ENCODE peak calls at places on chromosome 22, in four cellular contexts. One of them, this sample, is unnamed.

GRCh38 chr22:19448076-19448607 is 631 bp upstream of the C22orf39 start:
- DNase-seq in IMR-90: peak
- DNase-seq in GM12878: no peak
- DNase-seq in A549: peak
- DNase-seq in this sample: peak

GRCh38 chr22:19848298-19849224 is 6.1 kb downstream of the GNB1L start:
- DNase-seq in IMR-90: no peak
- DNase-seq in GM12878: no peak
- DNase-seq in A549: peak
- DNase-seq in this sample: peak

GRCh38 chr22:19762315-19763140 is 1.9 kb downstream of the TBX1 start:
- DNase-seq in IMR-90: no peak
- DNase-seq in GM12878: no peak
- DNase-seq in A549: no peak
- DNase-seq in this sample: no peak

GRCh38 chr22:39234157-39234793 is 10.5 kb downstream of the PDGFB start:
- DNase-seq in IMR-90: no peak
- DNase-seq in GM12878: no peak
- DNase-seq in A549: no peak
- DNase-seq in this sample: no peak

GRCh38 chr22:26786398-26786797 is 129.0 kb downstream of the MIAT start:
- DNase-seq in IMR-90: no peak
- DNase-seq in GM12878: no peak
- DNase-seq in A549: no peak
- DNase-seq in this sample: no peak

GRCh38 chr22:36658900-36659299 is 44.7 kb downstream of the CACNG2 start:
- DNase-seq in IMR-90: no peak
- DNase-seq in GM12878: no peak
- DNase-seq in A549: no peak
- DNase-seq in this sample: no peak

GRCh38 chr22:39296981-39297489 is 22.4 kb downstream of the RPL3 start:
- DNase-seq in IMR-90: no peak
- DNase-seq in GM12878: no peak
- DNase-seq in A549: no peak
- DNase-seq in this sample: no peak

GRCh38 chr22:19884954-19885751 is 30.5 kb upstream of the GNB1L start:
- DNase-seq in IMR-90: no peak
- DNase-seq in GM12878: no peak
- DNase-seq in A549: no peak
- DNase-seq in this sample: no peak

GRCh38 chr22:46471901-46472721 is 65.3 kb downstream of the CELSR1 start:
- DNase-seq in IMR-90: no peak
- DNase-seq in GM12878: no peak
- DNase-seq in A549: peak
- DNase-seq in this sample: no peak

GRCh38 chr22:35212020-35212419 is 45.3 kb upstream of the HMGXB4 start:
- DNase-seq in IMR-90: peak
- DNase-seq in GM12878: no peak
- DNase-seq in A549: no peak
- DNase-seq in this sample: peak

GRCh38 chr22:23793326-23793725 is 6.6 kb downstream of the SMARCB1 start:
- DNase-seq in IMR-90: no peak
- DNase-seq in GM12878: no peak
- DNase-seq in A549: no peak
- DNase-seq in this sample: no peak

GRCh38 chr22:47627561-47628253 is 865.3 kb downstream of the TBC1D22A start:
- DNase-seq in IMR-90: no peak
- DNase-seq in GM12878: no peak
- DNase-seq in A549: no peak
- DNase-seq in this sample: no peak

GRCh38 chr22:47625531-47626427 is 863.3 kb downstream of the TBC1D22A start:
- DNase-seq in IMR-90: no peak
- DNase-seq in GM12878: no peak
- DNase-seq in A549: no peak
- DNase-seq in this sample: no peak

GRCh38 chr22:47625013-47625385 is 862.5 kb downstream of the TBC1D22A start:
- DNase-seq in IMR-90: no peak
- DNase-seq in GM12878: no peak
- DNase-seq in A549: no peak
- DNase-seq in this sample: no peak

GRCh38 chr22:47628477-47629272 is 866.2 kb downstream of the TBC1D22A start:
- DNase-seq in IMR-90: no peak
- DNase-seq in GM12878: no peak
- DNase-seq in A549: no peak
- DNase-seq in this sample: no peak

DNA sequence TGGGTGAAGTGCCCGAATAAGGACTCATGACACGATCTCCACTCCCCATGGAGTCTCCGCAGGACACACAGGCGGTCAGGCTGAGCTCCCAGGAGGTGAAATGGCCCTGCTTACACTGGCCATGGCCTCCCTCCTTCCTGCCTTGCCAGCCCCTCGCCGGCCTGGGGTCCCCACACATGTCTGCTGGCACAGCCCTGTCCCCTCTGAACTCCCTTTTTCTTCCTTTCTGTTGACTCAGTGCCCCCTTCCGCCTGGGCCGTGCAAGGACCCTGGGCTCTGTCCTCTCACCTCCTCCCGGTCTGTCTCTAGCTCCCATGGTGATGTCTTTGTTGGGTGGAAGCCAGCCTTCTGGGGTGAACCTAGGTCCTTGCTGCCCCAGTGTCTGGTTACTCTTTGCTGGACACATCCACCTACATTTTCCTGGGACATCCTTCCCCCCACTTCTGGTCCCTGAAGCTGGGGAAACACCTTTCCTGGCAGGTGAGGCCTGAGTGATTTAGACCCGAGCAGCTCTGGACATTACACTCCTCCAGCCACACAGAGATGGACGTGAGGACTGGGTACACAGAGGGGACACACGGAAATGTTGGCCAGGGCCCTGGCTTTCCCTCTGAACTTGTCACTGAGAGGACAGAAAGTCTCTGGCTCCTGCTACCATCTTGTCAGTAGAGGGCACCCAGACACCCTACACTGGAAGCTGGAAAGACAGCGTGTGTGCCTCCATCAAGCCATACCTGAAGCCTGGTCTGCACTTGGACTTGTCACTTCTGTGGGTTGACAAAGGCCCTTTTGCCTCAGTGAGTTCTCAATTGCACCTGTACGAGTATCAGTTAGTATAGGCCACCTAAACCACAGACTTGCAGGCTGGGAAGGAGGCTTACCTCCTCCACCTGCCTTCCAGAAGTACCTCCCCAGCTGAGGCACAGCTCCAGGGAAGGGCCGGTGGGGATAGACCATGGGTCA is 864.3 kb downstream of the TBC1D22A start:
- DNase-seq in IMR-90: no peak
- DNase-seq in GM12878: no peak
- DNase-seq in A549: peak
- DNase-seq in this sample: no peak
- TF ChIP-seq ELK1 in IMR-90: no peak
- TF ChIP-seq ELK1 in GM12878: no peak
- TF ChIP-seq ELK1 in A549: no peak
- TF ChIP-seq ELK1 in this sample: no peak

GRCh38 chr22:21677606-21678443 is 12.0 kb downstream of the PPIL2 start:
- DNase-seq in IMR-90: no peak
- DNase-seq in GM12878: no peak
- DNase-seq in A549: no peak
- DNase-seq in this sample: no peak
- TF ChIP-seq ELK1 in IMR-90: no peak
- TF ChIP-seq ELK1 in GM12878: no peak
- TF ChIP-seq ELK1 in A549: no peak
- TF ChIP-seq ELK1 in this sample: peak

DNA sequence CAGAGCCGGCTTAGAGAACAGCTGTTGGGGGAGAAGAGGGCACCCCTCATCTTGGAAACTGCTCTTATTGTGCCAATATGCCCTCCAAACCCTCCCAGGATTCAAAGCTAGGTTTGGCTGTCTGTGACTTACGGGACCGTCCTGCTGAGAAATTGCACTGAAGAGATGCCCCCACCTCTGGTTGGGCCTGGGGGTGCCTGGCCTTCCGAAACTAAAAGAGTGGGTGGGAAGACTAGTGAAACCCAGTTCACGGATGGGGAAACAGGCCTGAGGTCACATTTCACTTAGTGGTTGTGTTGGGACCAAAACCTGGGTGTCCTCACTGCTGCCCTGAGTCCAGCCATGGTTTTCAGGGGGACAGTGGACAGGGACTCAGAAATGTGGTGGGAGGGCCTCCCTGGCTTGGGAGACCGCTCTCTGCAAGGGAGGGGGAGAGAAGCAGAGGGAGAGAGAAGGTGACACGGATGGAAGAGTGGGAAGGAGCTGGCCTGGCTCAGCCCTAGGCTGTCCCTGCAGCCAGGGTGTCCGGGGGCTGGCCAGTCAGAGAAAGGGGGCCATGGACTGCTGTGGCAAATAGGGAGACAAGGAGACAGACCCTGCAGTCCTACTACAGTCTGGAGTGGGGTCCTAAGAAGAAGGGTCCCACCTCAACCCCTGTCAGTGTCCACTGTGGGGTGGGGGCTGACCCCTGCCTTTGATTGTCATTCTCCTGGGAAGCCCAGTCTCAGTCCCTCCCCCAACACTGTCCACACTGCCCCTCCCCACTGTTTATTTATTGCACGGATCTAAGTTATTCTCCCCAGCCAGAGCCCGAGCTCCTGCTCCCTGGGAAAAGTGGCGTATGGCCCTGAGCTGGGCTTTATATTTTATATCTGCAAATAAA is 13.6 kb downstream of the MAFF start:
- DNase-seq in IMR-90: no peak
- DNase-seq in GM12878: no peak
- DNase-seq in A549: no peak
- DNase-seq in this sample: no peak
- TF ChIP-seq ELK1 in IMR-90: no peak
- TF ChIP-seq ELK1 in GM12878: no peak
- TF ChIP-seq ELK1 in A549: no peak
- TF ChIP-seq ELK1 in this sample: no peak

GRCh38 chr22:44325718-44326548 is 13.2 kb upstream of the SHISAL1 start:
- DNase-seq in IMR-90: peak
- DNase-seq in GM12878: no peak
- DNase-seq in A549: no peak
- DNase-seq in this sample: no peak
- TF ChIP-seq ELK1 in IMR-90: no peak
- TF ChIP-seq ELK1 in GM12878: no peak
- TF ChIP-seq ELK1 in A549: no peak
- TF ChIP-seq ELK1 in this sample: no peak

GRCh38 chr22:50076646-50077624 is 8.3 kb downstream of the MLC1 start:
- DNase-seq in IMR-90: no peak
- DNase-seq in GM12878: no peak
- DNase-seq in A549: no peak
- DNase-seq in this sample: no peak
- TF ChIP-seq ELK1 in IMR-90: no peak
- TF ChIP-seq ELK1 in GM12878: no peak
- TF ChIP-seq ELK1 in A549: no peak
- TF ChIP-seq ELK1 in this sample: no peak

DNA sequence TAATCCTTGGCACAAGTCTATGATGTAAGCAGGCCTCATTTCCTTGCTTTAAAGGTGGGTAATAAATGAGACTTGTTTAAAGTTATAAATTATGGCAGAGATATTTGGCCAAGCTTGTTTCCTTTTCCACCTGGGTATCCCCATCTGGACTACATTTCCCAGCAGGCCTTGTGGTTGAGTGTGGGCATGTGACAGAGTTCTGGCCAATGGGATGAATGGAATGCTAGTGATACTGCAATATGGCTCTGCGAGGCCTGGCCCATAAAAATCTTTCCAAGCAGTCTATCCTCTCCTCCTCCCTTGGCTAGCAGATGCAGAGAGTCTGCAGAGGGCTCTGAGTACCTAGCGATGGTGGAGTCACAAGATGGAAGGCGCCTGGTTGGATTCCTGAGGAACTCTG is 102.5 kb downstream of the TIMP3 start:
- DNase-seq in IMR-90: peak
- DNase-seq in GM12878: no peak
- DNase-seq in A549: peak
- DNase-seq in this sample: peak
- TF ChIP-seq ELK1 in IMR-90: no peak
- TF ChIP-seq ELK1 in GM12878: no peak
- TF ChIP-seq ELK1 in A549: no peak
- TF ChIP-seq ELK1 in this sample: no peak

GRCh38 chr22:27993774-27994350 is 74.8 kb upstream of the PITPNB start:
- DNase-seq in IMR-90: no peak
- DNase-seq in GM12878: no peak
- DNase-seq in A549: no peak
- DNase-seq in this sample: no peak
- TF ChIP-seq ELK1 in IMR-90: no peak
- TF ChIP-seq ELK1 in GM12878: no peak
- TF ChIP-seq ELK1 in A549: no peak
- TF ChIP-seq ELK1 in this sample: no peak

GRCh38 chr22:30357650-30358215 is 926 bp downstream of the CCDC157 start:
- DNase-seq in IMR-90: no peak
- DNase-seq in GM12878: no peak
- DNase-seq in A549: no peak
- DNase-seq in this sample: no peak
- TF ChIP-seq ELK1 in IMR-90: no peak
- TF ChIP-seq ELK1 in GM12878: no peak
- TF ChIP-seq ELK1 in A549: no peak
- TF ChIP-seq ELK1 in this sample: no peak

DNA sequence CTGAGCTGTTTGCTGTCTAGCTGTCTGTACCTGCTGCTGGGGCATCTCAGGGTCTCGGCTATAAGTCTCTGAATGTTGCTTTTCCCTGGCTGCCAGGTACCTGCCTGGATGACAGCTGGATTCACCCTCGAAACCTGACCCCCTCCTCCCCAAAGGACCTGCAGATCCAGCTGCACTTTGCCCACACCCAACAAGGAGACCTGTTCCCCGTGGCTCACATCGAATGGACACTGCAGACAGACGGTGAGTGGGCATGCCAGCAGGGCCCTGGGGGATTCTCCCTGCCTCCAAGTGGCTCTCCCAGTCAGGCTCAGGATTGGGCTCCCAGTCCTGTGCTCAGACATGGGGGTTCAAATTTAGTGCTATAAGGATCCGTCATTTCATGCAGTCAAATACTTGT is 12.9 kb downstream of the IL17RA start:
- DNase-seq in IMR-90: no peak
- DNase-seq in GM12878: no peak
- DNase-seq in A549: no peak
- DNase-seq in this sample: no peak
- TF ChIP-seq ELK1 in IMR-90: no peak
- TF ChIP-seq ELK1 in GM12878: no peak
- TF ChIP-seq ELK1 in A549: no peak
- TF ChIP-seq ELK1 in this sample: no peak

This sample was measured in K562.